ENCODE peak calls at places on chromosomes 1 and 21, in four cellular contexts. R is cardiac fibroblast; E is lower lobe of right lung; I is effector memory CD4-positive, alpha-beta T cell. L is an unnamed sample.
A peak's percentile ranks its signal among the peaks of the same experiment; 100 is the strongest.

GRCh38 chr1:99306056-99306455 is 41.8 kb downstream of the PLPPR4 start:
- DNase-seq in E (no peak), I (no peak), R (no peak), L (no peak)

GRCh38 chr1:17653728-17654351 is 101.3 kb upstream of the ACTL8 start:
- DNase-seq in I (no peak), E (no peak), R (peak; percentile 59), L (no peak)

GRCh38 chr1:182662121-182662890 is 22.1 kb downstream of the RGS8 start:
- DNase-seq in I (no peak), E (no peak), R (no peak), L (no peak)

GRCh38 chr21:46141767-46142580 is 13.4 kb downstream of the FTCD start:
- DNase-seq in I (no peak), E (peak; percentile 40), R (no peak), L (no peak)

GRCh38 chr1:153194331-153195050 is 8.7 kb upstream of the LELP1 start:
- DNase-seq in E (no peak), I (no peak), R (no peak), L (no peak)

GRCh38 chr1:221289103-221289502 is 409.9 kb downstream of the HLX start:
- DNase-seq in E (no peak), I (no peak), R (no peak), L (no peak)

GRCh38 chr1:157407917-157408525 is 144.3 kb downstream of the FCRL5 start:
- DNase-seq in I (no peak), E (no peak), R (no peak), L (no peak)

GRCh38 chr1:50348449-50349241 is 74.6 kb downstream of the DMRTA2 start:
- DNase-seq in R (peak; percentile 86), E (no peak), I (no peak), L (no peak)

GRCh38 chr1:64920936-64921589 is 45.3 kb downstream of the JAK1 start:
- DNase-seq in I (no peak), E (no peak), R (peak; percentile 71), L (no peak)
- H3K4me3 ChIP-seq in I (no peak overlapping the region), E (no peak overlapping the region), R (no peak overlapping the region), L (no peak overlapping the region)

GRCh38 chr1:43711049-43711448 is 3.7 kb downstream of the ST3GAL3 start:
- DNase-seq in E (no peak), R (peak; percentile 73), I (no peak), L (no peak)
- H3K4me3 ChIP-seq in E (no peak overlapping the region), R (peak overlapping the region; percentile 0), I (no peak overlapping the region), L (no peak overlapping the region)

GRCh38 chr1:58572691-58573090 is 4.4 kb downstream of the TACSTD2 start:
- DNase-seq in R (no peak), I (no peak), E (peak; percentile 72), L (no peak)

GRCh38 chr1:58573705-58574591 is 3.1 kb downstream of the TACSTD2 start:
- DNase-seq in E (no peak), R (no peak), I (no peak), L (no peak)

GRCh38 chr1:58574816-58575215 is 2.2 kb downstream of the TACSTD2 start:
- DNase-seq in I (no peak), R (no peak), E (no peak), L (no peak)

GRCh38 chr1:58571616-58572015 is 5.4 kb downstream of the TACSTD2 start:
- DNase-seq in I (no peak), R (no peak), E (no peak), L (no peak)

DNA sequence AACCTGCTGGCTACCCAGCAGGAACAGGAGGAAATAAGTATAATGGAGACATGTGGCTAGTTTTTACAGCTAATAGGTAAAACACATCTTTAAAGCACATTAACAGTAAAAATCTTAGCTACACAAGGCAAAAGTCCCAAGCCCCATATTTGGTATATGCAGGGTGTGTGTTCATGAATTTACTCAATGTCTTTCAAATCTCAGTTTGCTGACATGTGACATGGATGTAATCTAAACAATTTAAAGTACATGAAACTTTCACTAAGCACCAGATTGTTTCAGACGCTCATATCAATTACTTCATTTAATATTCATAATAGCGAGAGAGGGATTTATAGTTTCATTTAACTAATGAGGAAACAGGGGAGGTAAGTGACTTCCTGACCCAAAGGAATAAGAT is 3.9 kb downstream of the TACSTD2 start:
- DNase-seq in E (no peak), I (no peak), R (no peak), L (no peak)
- H3K4me3 ChIP-seq in E (no peak overlapping the region), I (no peak overlapping the region), R (no peak overlapping the region), L (no peak overlapping the region)

DNA sequence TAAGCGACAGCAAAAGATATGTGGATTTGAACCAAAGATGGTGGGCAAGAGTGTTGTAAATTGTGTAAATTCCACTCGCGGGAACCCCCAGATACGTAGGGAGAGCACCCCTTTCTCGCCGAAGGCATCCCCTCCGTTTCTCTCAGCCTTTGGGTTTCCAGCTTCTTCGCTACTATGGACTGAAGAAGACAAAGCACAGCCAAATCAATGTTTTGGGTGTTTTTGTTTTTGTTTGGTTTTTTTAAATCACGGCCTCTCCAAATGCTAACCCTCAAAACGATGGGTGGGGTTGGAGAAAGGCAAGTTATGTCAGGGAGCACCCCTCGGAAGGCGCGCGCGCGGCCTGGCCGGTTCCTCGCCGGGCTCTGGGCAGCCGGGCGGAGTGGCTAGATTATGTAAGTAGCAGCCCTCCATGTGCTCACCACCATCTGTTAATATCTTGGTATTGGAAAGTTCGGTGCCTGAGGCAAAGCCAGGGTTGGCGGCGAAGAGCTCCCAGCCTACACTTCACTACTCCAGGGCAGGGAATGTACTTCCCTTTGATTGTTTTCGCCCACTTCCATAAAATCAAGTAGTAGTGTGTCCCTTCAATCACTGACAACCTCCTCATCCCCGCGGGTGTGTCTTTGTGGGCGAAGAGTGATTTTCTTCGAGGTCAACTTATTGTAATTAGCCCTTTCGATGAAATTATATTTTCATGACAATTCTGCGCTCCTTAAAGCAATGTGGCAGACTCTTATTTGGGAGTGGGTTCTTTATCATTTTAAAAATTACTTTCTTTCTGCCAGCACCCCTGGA is 4.0 kb upstream of the PROX1 start:
- DNase-seq in I (no peak), R (no peak), E (no peak), L (no peak)
- H3K4me3 ChIP-seq in I (no peak overlapping the region), R (no peak overlapping the region), E (no peak overlapping the region), L (peak overlapping the region; percentile 66)

GRCh38 chr1:72286401-72286800 is 4.1 kb upstream of the NEGR1 start:
- DNase-seq in E (no peak), I (no peak), R (no peak), L (no peak)

GRCh38 chr1:72284084-72284397 is 1.7 kb upstream of the NEGR1 start:
- DNase-seq in E (no peak), I (no peak), R (no peak), L (no peak)

GRCh38 chr1:72284398-72285073 is 2.2 kb upstream of the NEGR1 start:
- DNase-seq in E (peak; percentile 53), I (no peak), R (peak; percentile 77), L (peak; percentile 73)

GRCh38 chr1:72283204-72284083 is 1.1 kb upstream of the NEGR1 start:
- DNase-seq in R (peak; percentile 83), E (peak; percentile 80), I (no peak), L (peak; percentile 82)

DNA sequence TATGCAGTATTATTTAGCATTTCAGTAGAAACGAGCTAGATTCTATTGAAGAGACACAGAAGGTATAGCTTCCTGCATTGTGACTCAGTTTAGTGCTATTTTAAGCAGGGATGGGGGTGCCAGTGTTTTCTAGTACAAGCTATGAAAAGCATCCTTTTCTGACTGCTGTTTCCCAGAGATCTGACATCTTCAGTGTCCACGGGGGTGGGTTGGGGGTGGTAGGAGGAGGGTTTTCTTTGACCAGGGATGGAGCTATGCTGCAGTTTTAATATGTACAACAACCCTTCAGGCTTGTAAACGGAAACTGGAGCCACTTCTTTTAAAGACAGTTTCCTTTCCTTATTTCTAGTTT is 2.7 kb upstream of the NEGR1 start:
- DNase-seq in E (no peak), R (no peak), I (no peak), L (no peak)
- H3K4me3 ChIP-seq in E (peak overlapping the region; percentile 75), R (peak overlapping the region; percentile 66), I (peak overlapping the region; percentile 69), L (peak overlapping the region; percentile 78)

GRCh38 chr1:11690132-11690668 is 1.3 kb upstream of the DRAXIN start:
- DNase-seq in R (no peak), E (no peak), I (no peak), L (no peak)

GRCh38 chr1:11692899-11693590 is 1.5 kb downstream of the DRAXIN start:
- DNase-seq in R (peak; percentile 58), E (no peak), I (peak; percentile 33), L (no peak)

GRCh38 chr1:11691928-11692711 is 610 bp downstream of the DRAXIN start:
- DNase-seq in R (no peak), E (no peak), I (no peak), L (no peak)

GRCh38 chr1:11690669-11691301 is 725 bp upstream of the DRAXIN start:
- DNase-seq in E (no peak), R (no peak), I (no peak), L (no peak)

DNA sequence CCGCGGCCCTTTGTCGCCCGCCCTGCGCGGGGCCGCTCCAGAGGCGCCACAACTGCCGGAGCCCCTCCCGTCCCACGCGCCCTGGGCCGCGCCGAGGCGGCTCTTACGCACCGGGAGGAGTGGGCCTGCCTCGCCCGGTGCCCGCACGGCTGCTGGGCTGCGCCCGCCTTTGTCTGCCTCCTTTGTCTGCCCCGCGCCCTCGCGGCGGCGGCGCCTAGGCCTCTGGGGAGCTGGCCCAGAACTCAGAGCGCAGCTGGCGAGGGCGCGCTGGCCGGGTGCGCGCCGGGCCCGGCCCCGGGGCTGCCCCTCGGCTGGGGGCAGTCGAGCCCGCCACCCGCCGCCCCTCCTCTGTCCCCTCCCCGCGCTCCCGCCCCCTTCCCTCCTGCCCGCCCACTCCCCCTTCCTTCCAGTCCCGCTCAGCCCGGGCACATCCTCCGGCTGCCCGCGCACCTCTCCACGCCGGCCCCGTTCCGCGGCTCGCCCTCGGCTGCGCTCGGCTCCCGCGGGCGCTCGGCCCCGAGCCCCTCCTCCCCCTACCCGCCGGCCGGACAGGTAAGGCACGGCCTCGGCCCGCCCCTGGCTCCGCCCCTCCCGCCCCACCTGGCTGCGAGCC is at the start of gene DRAXIN:
- DNase-seq in E (no peak), I (no peak), R (no peak), L (no peak)
- H3K4me3 ChIP-seq in E (peak within 1 kb of the TSS; percentile 35), I (peak within 1 kb of the TSS; percentile 25), R (no peak within 1 kb of the TSS), L (peak within 1 kb of the TSS; percentile 64)

GRCh38 chr1:205228052-205228451 is 306 bp downstream of the TMCC2 start:
- DNase-seq in I (no peak), R (no peak), E (no peak), L (no peak)

GRCh38 chr1:205229916-205230700 is 2.4 kb downstream of the TMCC2 start:
- DNase-seq in I (no peak), E (no peak), R (no peak), L (no peak)

GRCh38 chr1:205230965-205231364 is 3.2 kb downstream of the TMCC2 start:
- DNase-seq in R (no peak), E (no peak), I (no peak), L (no peak)

GRCh38 chr1:205227584-205228006 is at the start of gene TMCC2:
- DNase-seq in R (peak; percentile 93), E (peak; percentile 86), I (peak; percentile 44), L (peak; percentile 92)

DNA sequence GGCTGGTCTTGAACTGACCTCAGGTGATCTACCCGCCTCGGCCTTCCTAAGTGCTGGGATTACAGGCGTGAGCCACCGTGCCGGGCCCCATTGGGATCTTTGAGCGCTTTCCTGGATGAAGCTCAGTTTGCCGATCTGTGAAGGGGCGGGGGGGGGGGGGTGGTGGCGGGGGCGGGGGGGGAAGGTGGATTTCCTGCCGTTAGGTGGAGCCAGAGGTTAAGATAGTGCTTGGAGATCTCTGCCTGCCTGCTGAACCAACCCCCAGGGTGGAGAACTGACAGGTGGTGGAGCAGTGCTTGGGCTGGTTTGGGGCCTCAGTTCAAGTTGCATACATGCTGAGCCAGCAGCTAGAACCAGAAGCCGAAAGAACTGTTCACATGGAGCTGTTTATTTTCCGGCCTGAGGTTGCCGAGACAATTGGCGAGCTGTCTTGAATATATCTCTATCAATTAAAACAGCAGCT is 1.7 kb downstream of the TMCC2 start:
- DNase-seq in E (no peak), I (peak; percentile 22), R (peak; percentile 54), L (peak; percentile 84)
- H3K4me3 ChIP-seq in E (peak overlapping the region; percentile 67), I (peak overlapping the region; percentile 63), R (no peak overlapping the region), L (peak overlapping the region; percentile 90)